ENCODE peak calls at places on chromosomes 16 and 17, in four cellular contexts. J is EL, R is ELR, Q is astrocyte of the cerebellum. H is an unnamed sample.

GRCh38 chr17:66437466-66438026 is 135.1 kb downstream of the PRKCA start:
- DNase-seq in J (no peak), R (no peak), Q (no peak), H (no peak)

GRCh38 chr16:5064915-5065314 is 841 bp downstream of the C16orf89 start:
- DNase-seq in J (no peak), R (no peak), Q (no peak), H (no peak)

GRCh38 chr16:69465083-69465721 is 40.8 kb downstream of the CYB5B start:
- DNase-seq in R (peak; percentile 82), J (peak; percentile 90), Q (peak; percentile 15), H (no peak)

GRCh38 chr16:55323637-55324490 is at the start of gene IRX6:
- DNase-seq in Q (no peak), R (no peak), J (no peak), H (no peak)

GRCh38 chr16:65731840-65732239 is 610.0 kb upstream of the CDH11 start:
- DNase-seq in Q (no peak), J (no peak), R (peak; percentile 1), H (no peak)

GRCh38 chr16:15041260-15042011 is 14.4 kb downstream of the NTAN1 start:
- DNase-seq in Q (no peak), J (peak; percentile 31), R (no peak), H (peak; percentile 17)

GRCh38 chr16:80993293-80993691 is 13.4 kb downstream of the CMC2 start:
- DNase-seq in R (peak; percentile 93), Q (peak; percentile 70), J (peak; percentile 91), H (no peak)

GRCh38 chr17:14886200-14886739 is 378.9 kb downstream of the PMP22 start:
- DNase-seq in Q (no peak), R (peak; percentile 63), J (peak; percentile 57), H (no peak)

GRCh38 chr17:76252040-76252954 is 12.0 kb upstream of the RNF157 start:
- DNase-seq in R (peak; percentile 100), J (peak; percentile 99), Q (no peak), H (no peak)

GRCh38 chr16:84881702-84882521 is 62.1 kb downstream of the CRISPLD2 start:
- DNase-seq in Q (peak; percentile 57), R (peak; percentile 98), J (peak; percentile 96), H (no peak)

GRCh38 chr17:28053725-28054124 is 11.2 kb downstream of the NLK start:
- DNase-seq in Q (no peak), R (no peak), J (no peak), H (no peak)

GRCh38 chr16:86690970-86691369 is 112.6 kb downstream of the FOXL1 start:
- DNase-seq in J (no peak), R (no peak), Q (no peak), H (no peak)

GRCh38 chr16:50310308-50311133 is 44.2 kb downstream of the ADCY7 start:
- DNase-seq in J (no peak), R (no peak), Q (no peak), H (no peak)

H was measured in nucleus accumbens.